ENCODE peak calls at places on chromosomes 6 and 20, in four cellular contexts. L, R, C and P are unnamed samples. For H3K9me3, the result is how much of the 10 kb centered on the place peaks cover.

GRCh38 chr6:34990971-34991560 is 102.0 kb downstream of the ANKS1A start:
- DNase-seq in L (no peak), R (no peak), C (no peak), P (no peak)

GRCh38 chr20:56439784-56440291 is 27.8 kb downstream of the CASS4 start:
- DNase-seq in L (peak), R (no peak), C (no peak), P (peak)

GRCh38 chr6:1986454-1987243 is 258.8 kb downstream of the GMDS start:
- DNase-seq in L (no peak), R (no peak), C (no peak), P (no peak)

GRCh38 chr20:46814366-46815232 is 80.0 kb upstream of the EYA2 start:
- DNase-seq in L (peak), R (peak), C (peak), P (no peak)

GRCh38 chr6:105606871-105607421 is 204.1 kb upstream of the PREP start:
- DNase-seq in L (no peak), R (no peak), C (no peak), P (no peak)

GRCh38 chr6:93894521-93894920 is 475.2 kb upstream of the EPHA7 start:
- DNase-seq in L (no peak), R (no peak), C (no peak), P (no peak)

GRCh38 chr6:154229796-154230195 is 126.8 kb downstream of the IPCEF1 start:
- DNase-seq in L (no peak), R (no peak), C (no peak), P (no peak)

GRCh38 chr6:16747232-16748027 is 13.8 kb downstream of the ATXN1 start:
- DNase-seq in L (no peak), R (no peak), C (no peak), P (no peak)

GRCh38 chr6:1797801-1798200 is 188.1 kb downstream of the FOXC1 start:
- DNase-seq in L (no peak), R (no peak), C (no peak), P (no peak)

GRCh38 chr6:126017668-126018067 is 31.3 kb downstream of the TRMT11 start:
- DNase-seq in L (no peak), R (no peak), C (no peak), P (no peak)

GRCh38 chr6:4997862-4998261 is 6.0 kb downstream of the RPP40 start:
- DNase-seq in L (no peak), R (no peak), C (no peak), P (no peak)

GRCh38 chr6:102619585-102619984 is 1226.1 kb downstream of the GRIK2 start:
- DNase-seq in L (no peak), R (no peak), C (peak), P (no peak)

GRCh38 chr6:79536615-79536968 is 638 bp downstream of the LCA5 start:
- DNase-seq in L (no peak), R (no peak), C (no peak), P (peak)

GRCh38 chr6:39885691-39886090 is 48.6 kb downstream of the MOCS1 start:
- DNase-seq in L (no peak), R (no peak), C (no peak), P (no peak)
- H3K27ac ChIP-seq in L (peak), R (no peak), C (no peak), P (peak)

DNA sequence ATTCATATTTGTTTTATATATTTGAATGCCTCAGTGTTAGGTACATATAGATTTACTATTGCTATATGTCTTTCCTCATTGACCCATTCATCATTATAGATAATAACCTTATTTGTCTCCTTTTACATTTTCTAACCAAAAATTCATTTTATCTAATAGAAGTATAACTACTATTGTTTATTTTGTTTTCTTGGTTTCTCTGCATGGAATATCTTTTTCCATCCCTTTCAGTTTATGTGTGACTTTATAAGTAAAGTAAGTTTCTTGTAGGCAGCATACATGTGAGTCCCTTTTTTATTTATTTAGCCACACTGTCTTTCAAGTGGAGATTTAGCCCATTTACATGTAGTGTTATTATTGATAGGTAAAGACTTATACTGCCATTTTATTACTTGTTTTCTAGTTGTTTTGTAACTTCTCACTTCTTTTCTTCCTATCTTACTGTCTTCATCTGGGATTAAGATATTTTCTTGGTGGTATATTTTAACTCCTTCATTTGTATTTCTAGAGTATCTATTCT is 572.0 kb upstream of the MAN1A1 start:
- DNase-seq in L (no peak), R (no peak), C (no peak), P (no peak)
- H3K9me3 ChIP-seq in L (half or more), R (under half), C (under half), P (under half)

DNA sequence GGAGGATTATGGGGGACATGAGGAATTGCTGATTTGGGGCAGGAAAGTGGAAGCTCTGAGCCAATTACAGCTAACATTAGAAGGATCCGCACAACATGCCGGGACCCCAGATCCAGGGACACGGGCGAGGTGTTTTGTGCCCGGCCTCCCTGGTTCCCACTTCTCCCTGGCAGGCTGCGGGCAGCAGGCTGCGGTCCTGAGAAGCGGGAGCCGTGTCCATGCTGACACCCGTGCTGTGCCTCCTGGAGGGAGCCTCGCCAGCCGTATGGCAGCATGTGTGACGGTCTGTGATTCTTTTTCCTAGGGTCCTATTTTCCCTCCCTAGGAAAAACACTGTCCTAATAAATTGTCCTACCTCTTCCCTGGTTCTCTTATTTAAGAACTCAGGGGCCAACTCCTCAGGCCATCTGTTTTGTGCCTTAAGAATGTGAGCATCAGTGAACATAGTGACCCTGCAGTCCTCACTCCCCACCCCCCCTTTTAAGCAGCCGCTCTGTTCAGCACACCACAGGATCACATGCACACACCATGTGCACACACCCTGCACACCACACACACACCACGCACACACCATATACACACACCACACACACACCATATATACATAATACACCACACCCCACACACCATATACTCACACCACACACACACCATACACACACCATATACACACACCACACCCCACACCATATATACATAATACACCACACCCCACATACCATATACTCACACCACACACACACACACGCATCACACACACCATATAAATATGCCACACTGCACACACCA is 49.9 kb downstream of the DACT2 start:
- DNase-seq in L (no peak), R (no peak), C (no peak), P (no peak)
- H3K4me3 ChIP-seq in L (no peak), R (no peak), C (no peak), P (no peak)

GRCh38 chr6:138500867-138501446 is 1.7 kb upstream of the NHSL1 start:
- DNase-seq in L (no peak), R (no peak), C (no peak), P (no peak)

GRCh38 chr6:138502546-138502945 is 3.3 kb upstream of the NHSL1 start:
- DNase-seq in L (no peak), R (no peak), C (no peak), P (no peak)

GRCh38 chr6:138500045-138500665 is 861 bp upstream of the NHSL1 start:
- DNase-seq in L (no peak), R (no peak), C (no peak), P (no peak)

GRCh38 chr6:138498575-138499302 is 555 bp downstream of the NHSL1 start:
- DNase-seq in L (no peak), R (no peak), C (no peak), P (no peak)

DNA sequence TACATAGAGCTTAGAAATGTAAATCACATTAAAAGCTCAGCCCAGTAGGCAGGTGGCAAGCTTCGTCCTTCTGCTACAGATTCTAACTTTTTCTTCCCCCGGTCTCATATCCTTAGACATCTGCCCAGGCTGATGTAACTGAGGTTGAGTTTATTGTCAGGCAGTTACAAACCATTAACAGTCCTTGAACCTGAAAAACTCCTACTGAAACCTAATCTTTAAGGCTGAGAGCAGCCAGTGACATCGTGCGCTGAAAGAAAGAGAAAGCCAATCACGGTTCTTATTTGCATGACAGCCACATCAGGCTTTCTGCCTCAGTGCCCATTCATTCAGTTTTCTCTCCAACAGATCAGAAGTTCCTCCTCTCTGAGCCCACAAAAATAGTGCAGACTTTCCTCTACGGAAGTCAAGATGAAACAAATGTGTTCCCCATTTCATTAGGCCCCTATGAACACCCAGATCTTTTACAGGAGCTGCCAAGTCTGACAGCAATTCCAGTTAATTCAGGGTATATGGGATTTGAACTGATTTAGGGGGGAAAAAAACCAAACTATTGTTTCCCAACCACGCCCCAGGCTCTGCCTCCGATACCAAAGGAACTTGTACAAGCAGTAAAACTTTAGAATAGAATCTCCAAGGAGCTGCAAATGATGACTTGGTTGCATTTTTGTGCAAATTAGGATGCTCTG is at the start of gene NHSL1:
- DNase-seq in L (no peak), R (no peak), C (no peak), P (no peak)
- H3K27ac ChIP-seq in L (peak), R (peak), C (no peak), P (no peak)

GRCh38 chr20:59665656-59666555 is 61.6 kb downstream of the PHACTR3 start:
- DNase-seq in L (no peak), R (no peak), C (no peak), P (no peak)

GRCh38 chr20:59664389-59665055 is 60.2 kb downstream of the PHACTR3 start:
- DNase-seq in L (no peak), R (no peak), C (no peak), P (no peak)

GRCh38 chr20:59667131-59667530 is 62.8 kb downstream of the PHACTR3 start:
- DNase-seq in L (no peak), R (no peak), C (no peak), P (no peak)

GRCh38 chr20:59667981-59668515 is 63.7 kb downstream of the PHACTR3 start:
- DNase-seq in L (no peak), R (no peak), C (no peak), P (no peak)

DNA sequence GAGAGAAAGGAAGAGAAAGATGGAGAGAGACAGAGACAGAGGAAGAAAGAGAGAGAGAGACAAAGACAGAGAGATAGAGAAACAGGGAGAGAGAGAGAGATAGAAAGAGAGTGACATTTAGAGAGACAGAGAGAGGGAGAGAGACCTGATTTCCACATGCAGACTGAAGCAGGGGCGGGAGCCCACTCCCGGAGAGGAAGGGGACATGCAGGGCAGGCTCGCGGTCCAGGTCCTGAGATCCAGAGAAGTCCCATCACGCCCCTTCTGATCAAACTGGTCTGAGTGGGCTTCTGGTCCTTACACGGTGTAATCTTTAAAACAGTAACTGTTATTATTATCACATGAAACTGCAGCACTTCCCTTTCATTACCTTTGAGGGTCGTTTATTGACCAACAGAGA is 62.2 kb downstream of the PHACTR3 start:
- DNase-seq in L (no peak), R (no peak), C (no peak), P (no peak)
- H3K9me3 ChIP-seq in L (under half), R (under half), C (under half), P (under half)

GRCh38 chr6:116393430-116393829 is 22.7 kb downstream of the DSE start:
- DNase-seq in L (no peak), R (no peak), C (no peak), P (no peak)
- H3K4me3 ChIP-seq in L (no peak), R (no peak), C (no peak), P (no peak)